ENCODE peak calls at places on chromosomes 7 and 10, in four cellular contexts. N is GM12892, E is H1, L is HepG2. J is an unnamed sample.

GRCh38 chr7:64795176-64795575 is 948 bp downstream of the ZNF138 start:
- DNase-seq in N (no peak), E (no peak), L (no peak), J (no peak)

GRCh38 chr10:49518982-49519578 is 19.8 kb downstream of the ERCC6 start:
- DNase-seq in N (no peak), E (peak; percentile 56), L (peak; percentile 36), J (no peak)

GRCh38 chr10:132765435-132765834 is 20.5 kb downstream of the NKX6-2 start:
- DNase-seq in N (no peak), E (no peak), L (no peak), J (no peak)

GRCh38 chr10:61821153-61821552 is 80.3 kb upstream of the ARID5B start:
- DNase-seq in N (no peak), E (no peak), L (no peak), J (no peak)

GRCh38 chr10:56679578-56679977 is 318.5 kb upstream of the ZWINT start:
- DNase-seq in N (no peak), E (no peak), L (no peak), J (no peak)

GRCh38 chr10:35643151-35643975 is 1.3 kb upstream of the FZD8 start:
- DNase-seq in N (no peak), E (peak; percentile 78), L (no peak), J (peak; percentile 24)

GRCh38 chr7:22129819-22130580 is 184.3 kb upstream of the CDCA7L start:
- DNase-seq in N (no peak), E (no peak), L (no peak), J (no peak)

GRCh38 chr7:5827755-5828154 is 46.3 kb upstream of the RNF216 start:
- DNase-seq in N (no peak), E (peak; percentile 61), L (peak; percentile 25), J (no peak)

GRCh38 chr10:16828114-16828568 is 10.9 kb upstream of the RSU1 start:
- DNase-seq in N (no peak), E (peak; percentile 69), L (peak; percentile 69), J (no peak)

GRCh38 chr10:131857156-131858117 is 43.4 kb upstream of the PPP2R2D start:
- DNase-seq in N (no peak), E (no peak), L (no peak), J (no peak)

GRCh38 chr10:79305988-79306387 is 41.3 kb upstream of the PPIF start:
- DNase-seq in N (no peak), E (no peak), L (no peak), J (no peak)

GRCh38 chr10:52571018-52571417 is 201.6 kb downstream of the MBL2 start:
- DNase-seq in N (no peak), E (no peak), L (no peak), J (no peak)

GRCh38 chr10:62626096-62626495 is 178.4 kb upstream of the ADO start:
- DNase-seq in N (no peak), E (no peak), L (no peak), J (no peak)

DNA sequence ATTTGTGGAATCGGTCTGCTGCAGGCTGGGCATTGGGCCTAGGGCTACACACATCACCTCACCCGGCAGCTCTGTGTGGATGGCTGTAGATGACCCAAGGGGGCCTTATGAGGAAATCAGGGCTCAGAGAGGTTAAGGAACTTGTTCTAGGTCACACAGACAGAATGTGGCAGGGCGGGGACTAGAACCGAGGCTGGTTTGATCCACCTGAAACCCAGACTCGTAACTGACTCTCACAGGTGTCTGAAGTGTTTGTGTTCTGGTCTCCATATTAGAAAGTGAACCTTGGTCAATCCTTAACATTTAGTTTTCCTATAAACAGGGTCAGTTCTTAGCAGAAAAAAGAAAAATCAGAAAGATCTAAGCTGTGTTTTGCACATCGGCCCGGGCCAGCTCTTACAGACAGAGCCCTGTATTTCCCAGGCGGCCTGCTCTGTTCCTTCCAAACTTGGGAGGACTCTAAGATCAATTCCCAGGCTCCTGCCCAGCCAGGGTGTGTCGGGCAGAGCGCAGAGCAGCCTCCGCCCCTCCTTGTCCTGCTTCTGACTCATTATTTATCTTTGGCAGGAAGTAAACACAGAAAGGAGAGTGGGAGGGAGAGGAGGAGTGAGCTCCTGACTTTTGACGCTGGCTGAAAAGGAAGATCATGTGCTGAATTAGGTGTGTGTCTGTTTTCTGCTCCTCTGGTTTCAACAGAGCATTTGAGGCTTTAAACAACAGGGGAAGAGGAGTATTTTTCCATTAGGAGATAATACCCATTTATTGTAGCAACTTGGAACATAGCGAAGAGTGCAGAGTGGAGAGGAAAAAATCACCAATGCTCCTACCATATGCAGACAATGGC is 74.1 kb downstream of the TACC2 start:
- DNase-seq in N (no peak), E (no peak), L (peak; percentile 97), J (no peak)
- TF ChIP-seq POLR2A in N (no peak), E (no peak), L (no peak), J (no peak)

GRCh38 chr7:151590801-151591771 is 71.4 kb upstream of the RHEB start:
- DNase-seq in N (no peak), E (no peak), L (no peak), J (no peak)
- TF ChIP-seq TAF1 in N (no peak), E (no peak), L (no peak), J (no peak)

DNA sequence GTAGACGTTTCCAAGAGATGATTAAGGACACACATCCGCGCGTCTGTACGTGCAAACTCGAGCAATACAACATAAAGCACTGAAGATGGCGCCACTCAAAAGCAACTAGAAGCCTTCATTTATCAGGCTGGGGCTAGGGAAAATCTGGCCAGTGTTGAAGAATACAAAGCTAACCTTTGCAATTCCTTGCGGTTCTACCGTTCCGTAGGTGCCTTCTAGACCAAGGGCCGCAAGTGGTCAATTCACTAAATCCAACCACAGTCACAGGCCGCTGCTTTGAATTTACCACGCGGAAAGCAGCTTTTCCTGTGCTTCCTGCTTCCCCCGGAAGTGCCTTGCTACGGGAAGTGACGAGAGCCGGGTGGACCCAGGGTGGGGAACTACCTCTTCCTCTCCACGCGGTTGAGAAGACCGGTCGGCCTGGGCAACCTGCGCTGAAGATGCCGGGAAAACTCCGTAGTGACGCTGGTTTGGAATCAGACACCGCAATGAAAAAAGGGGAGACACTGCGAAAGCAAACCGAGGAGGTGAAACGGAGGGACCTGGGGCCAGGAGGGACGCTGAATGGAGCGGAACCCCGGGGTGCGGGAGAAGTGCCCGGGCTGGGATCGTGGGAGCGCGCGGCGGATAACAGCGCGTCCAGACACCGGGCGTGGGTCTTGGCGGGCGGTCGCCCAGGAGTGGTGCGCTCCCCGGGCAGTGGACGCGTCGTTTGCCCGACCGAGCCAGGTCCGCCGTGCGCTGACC is at the start of gene DDX21:
- DNase-seq in N (peak; percentile 87), E (peak; percentile 81), L (peak; percentile 92), J (peak; percentile 83)
- TF ChIP-seq POLR2A in N (peak; percentile 94), E (peak; percentile 74), L (peak; percentile 87), J (peak; percentile 84)

GRCh38 chr7:41887446-41887845 is 184.6 kb upstream of the INHBA start:
- DNase-seq in N (no peak), E (no peak), L (no peak), J (no peak)
- TF ChIP-seq TAF1 in N (no peak), E (no peak), L (no peak), J (no peak)

GRCh38 chr7:95594185-95594584 is 2.1 kb downstream of the PDK4 start:
- DNase-seq in N (no peak), E (no peak), L (no peak), J (no peak)

GRCh38 chr7:95598511-95598910 is 2.2 kb upstream of the PDK4 start:
- DNase-seq in N (no peak), E (no peak), L (no peak), J (no peak)

GRCh38 chr7:95595825-95596182 is 512 bp downstream of the PDK4 start:
- DNase-seq in N (no peak), E (no peak), L (no peak), J (no peak)

GRCh38 chr7:95599069-95599468 is 2.8 kb upstream of the PDK4 start:
- DNase-seq in N (no peak), E (no peak), L (no peak), J (no peak)

DNA sequence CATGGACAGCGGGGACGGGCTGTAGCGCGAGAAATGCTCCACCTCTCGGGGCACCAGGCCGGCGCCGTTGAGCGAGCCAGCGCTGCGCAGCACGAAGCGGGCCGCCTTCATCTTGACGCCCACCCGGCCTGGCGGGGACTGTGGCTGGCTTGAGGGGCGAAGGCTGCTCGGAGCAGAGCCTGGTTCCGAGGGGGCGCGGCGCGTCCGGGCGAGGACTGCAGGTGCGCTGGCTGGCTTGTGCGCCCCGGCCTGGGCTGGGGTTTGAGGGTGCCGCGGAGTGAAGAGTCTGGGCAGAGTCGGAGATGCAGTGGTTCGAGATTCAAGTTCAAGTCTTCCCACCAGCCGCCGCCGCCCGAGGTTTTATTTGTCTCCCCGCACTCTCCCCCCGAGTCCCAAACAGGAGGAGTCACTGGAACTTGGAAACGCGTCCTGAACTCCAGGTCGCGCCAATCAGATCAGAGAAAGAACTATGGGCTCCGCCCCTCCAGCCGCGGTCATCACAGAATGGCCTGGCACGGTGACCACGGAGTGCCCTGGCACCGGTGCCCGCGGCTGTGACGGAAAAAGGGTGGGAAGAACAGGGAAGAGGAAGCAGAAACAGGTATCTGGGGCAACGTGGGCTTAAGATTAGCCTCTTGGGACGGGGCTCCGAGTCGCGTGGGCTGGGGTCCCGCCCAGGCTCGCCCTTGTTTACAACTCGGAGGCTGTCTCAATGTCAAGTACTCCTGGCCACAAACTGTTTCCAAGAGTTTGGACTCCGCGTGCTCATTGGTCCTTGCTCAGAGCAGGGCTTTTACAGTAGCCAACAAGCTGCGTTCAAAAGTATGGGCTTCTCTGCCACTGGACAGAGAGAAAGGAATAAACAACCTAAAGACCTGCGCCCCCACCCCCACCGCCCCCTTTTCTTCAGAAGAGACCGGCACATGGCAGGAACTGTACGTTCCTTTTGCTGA is at the start of gene PDK4:
- DNase-seq in N (no peak), E (peak; percentile 85), L (no peak), J (no peak)
- TF ChIP-seq POLR2A in N (no peak), E (no peak), L (no peak), J (no peak)

GRCh38 chr10:110326351-110327032 is 21.8 kb upstream of the SMNDC1 start:
- DNase-seq in N (no peak), E (no peak), L (no peak), J (no peak)
- TF ChIP-seq TAF1 in N (no peak), E (no peak), L (no peak), J (no peak)